ENCODE peak calls at places on chromosomes 3 and 15, in five cellular contexts. T is stomach; F is activated B cell treated with CpG ODN at 0.5 μM for 24 hours; M is nephron progenitor cell; B is activated CD8-positive, alpha-beta T cell treated with anti-CD3 and anti-CD28 coated beads for 36 hours. S is an unnamed sample.
A peak's percentile ranks its signal among the peaks of the same experiment; 100 is the strongest.

GRCh38 chr3:193772389-193772788 is 179.4 kb downstream of the OPA1 start:
- DNase-seq in T (no peak), F (no peak), M (no peak), B (no peak), S (no peak)

GRCh38 chr15:99706557-99707303 is 26.5 kb downstream of the LYSMD4 start:
- DNase-seq in T (no peak), F (no peak), M (no peak), B (peak; percentile 54), S (no peak)

GRCh38 chr15:67080118-67080899 is 14.9 kb downstream of the SMAD3 start:
- DNase-seq in T (peak; percentile 63), F (no peak), M (no peak), B (no peak), S (no peak)

GRCh38 chr3:47250309-47251060 is 32.1 kb downstream of the KIF9 start:
- DNase-seq in T (peak; percentile 49), F (no peak), M (peak; percentile 11), B (peak; percentile 10), S (peak; percentile 53)

GRCh38 chr3:4834403-4834866 is 144.8 kb upstream of the BHLHE40 start:
- DNase-seq in T (peak; percentile 45), F (no peak), M (no peak), B (peak; percentile 95), S (peak; percentile 61)

GRCh38 chr15:55784284-55784683 is 41.3 kb upstream of the PRTG start:
- DNase-seq in T (no peak), F (no peak), M (peak; percentile 15), B (no peak), S (no peak)

GRCh38 chr15:77836116-77836798 is 203.5 kb upstream of the LINGO1 start:
- DNase-seq in T (no peak), F (no peak), M (peak; percentile 34), B (no peak), S (peak; percentile 77)

GRCh38 chr15:51132384-51133139 is 37.9 kb upstream of the TNFAIP8L3 start:
- DNase-seq in T (no peak), F (no peak), M (peak; percentile 51), B (peak; percentile 32), S (no peak)

GRCh38 chr3:120102674-120103073 is 8.4 kb upstream of the GSK3B start:
- DNase-seq in T (peak; percentile 63), F (no peak), M (no peak), B (no peak), S (no peak)

GRCh38 chr3:41681479-41681878 is 280.4 kb downstream of the ULK4 start:
- DNase-seq in T (no peak), F (no peak), M (no peak), B (no peak), S (no peak)

GRCh38 chr15:66580643-66581042 is 14.8 kb upstream of the LCTL start:
- DNase-seq in T (no peak), F (no peak), M (no peak), B (no peak), S (no peak)

GRCh38 chr3:126049289-126050049 is 34.5 kb downstream of the SLC41A3 start:
- DNase-seq in T (no peak), F (no peak), M (no peak), B (no peak), S (no peak)

GRCh38 chr3:124780767-124781485 is 50.7 kb downstream of the UMPS start:
- DNase-seq in T (no peak), F (no peak), M (peak; percentile 35), B (no peak), S (no peak)

GRCh38 chr3:139281512-139282196 is 62.2 kb upstream of the MRPS22 start:
- DNase-seq in T (no peak), F (no peak), M (no peak), B (no peak), S (no peak)
- TF ChIP-seq CTCF in T (no peak), F (no peak), M (no peak), B (no peak), S (no peak)

DNA sequence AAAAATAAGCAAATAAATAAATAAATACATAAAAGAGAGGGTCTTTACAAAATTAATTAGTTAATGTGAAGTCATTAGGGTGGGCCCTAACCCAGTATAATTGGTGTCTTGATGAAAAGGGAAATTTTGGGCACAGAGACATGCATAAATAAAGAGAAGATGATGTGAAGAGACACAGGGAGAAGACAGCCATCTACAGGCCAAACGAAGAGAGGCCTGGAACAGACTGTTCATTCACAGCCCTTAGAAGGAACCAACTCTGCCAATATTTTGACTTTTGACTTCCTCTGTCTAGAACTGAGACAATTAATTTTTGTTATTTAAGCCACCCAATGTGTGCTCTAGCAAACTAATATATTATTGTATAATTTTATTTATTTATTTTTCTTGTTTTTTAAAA is 29.6 kb upstream of the SELENOK start:
- DNase-seq in T (no peak), F (no peak), M (no peak), B (peak; percentile 5), S (peak; percentile 24)
- TF ChIP-seq CTCF in T (no peak), F (no peak), M (no peak), B (peak; percentile 12), S (peak; percentile 33)

GRCh38 chr3:50466177-50466576 is 37.3 kb downstream of the CACNA2D2 start:
- DNase-seq in T (no peak), F (no peak), M (no peak), B (peak; percentile 23), S (no peak)
- TF ChIP-seq CTCF in T (no peak), F (no peak), M (no peak), B (no peak), S (no peak)

DNA sequence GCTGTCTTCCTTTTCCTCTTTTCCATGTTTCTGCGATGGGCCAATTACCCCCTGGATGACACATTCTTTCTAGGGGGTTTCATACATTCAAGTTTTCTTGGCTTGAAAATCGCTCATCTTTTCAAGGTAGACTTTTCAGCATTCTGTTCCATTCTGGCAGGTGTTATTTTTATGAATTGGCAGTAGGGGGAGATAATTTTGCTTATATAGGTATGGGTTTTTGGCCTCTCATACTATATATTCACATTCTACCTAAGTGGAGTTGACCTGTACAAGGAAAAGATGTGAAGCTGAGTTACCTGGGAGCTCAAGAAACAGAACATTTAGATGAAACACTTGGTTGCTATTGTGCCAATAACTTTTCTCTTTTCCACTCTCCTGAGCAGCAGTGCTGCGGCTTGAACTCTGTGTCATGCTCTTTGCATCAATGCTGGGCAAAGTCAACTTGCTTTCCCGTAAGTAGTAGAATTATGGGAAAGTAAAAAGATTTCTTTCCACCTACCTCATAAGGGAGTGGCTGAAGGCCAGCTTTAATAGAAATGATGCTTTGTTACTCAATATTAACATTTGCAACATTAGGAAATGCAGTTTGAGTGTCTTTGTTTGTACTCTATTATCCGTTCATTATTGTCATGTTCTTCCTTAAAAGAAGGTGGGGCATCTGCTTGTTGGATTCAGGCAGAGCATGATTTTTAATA is 27.9 kb upstream of the MFSD1 start:
- DNase-seq in T (no peak), F (no peak), M (no peak), B (no peak), S (no peak)
- TF ChIP-seq CTCF in T (no peak), F (no peak), M (no peak), B (peak; percentile 16), S (no peak)

GRCh38 chr3:131750256-131750655 is 247.5 kb upstream of the MRPL3 start:
- DNase-seq in T (no peak), F (no peak), M (no peak), B (no peak), S (no peak)
- TF ChIP-seq CTCF in T (no peak), F (no peak), M (no peak), B (no peak), S (no peak)

DNA sequence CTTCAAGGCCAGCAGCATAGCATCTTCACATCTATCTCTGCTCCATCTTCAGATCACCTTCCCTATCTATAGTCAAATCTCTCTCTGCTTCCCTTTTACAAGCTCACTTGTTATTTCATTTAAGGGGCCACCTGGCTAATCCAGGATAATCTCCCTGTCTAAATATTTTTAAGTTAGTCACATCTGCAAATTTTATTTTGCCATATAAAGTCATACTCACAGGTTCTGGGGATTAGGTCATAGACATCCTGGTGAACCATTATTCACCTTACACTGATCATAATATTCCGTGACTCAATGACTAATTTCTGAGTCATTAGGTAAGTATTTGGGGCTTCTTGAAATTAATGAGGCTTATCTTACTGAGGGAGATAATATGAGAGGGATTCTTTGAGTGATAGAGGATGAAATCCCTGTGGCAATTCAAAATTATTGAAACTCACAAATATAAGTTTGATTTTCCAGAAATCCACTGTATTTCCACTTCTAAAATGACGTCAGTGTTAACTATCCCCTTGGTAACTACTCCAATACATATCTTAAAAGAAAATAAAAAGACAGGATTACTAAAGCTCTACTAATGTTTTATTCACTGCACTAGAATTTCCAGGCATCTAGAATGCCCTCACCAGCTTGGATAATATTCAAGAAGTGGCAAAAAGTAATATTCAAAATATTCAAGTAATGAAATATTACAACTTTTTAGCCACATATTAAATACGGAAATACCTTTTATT is 93.7 kb upstream of the RBMS3 start:
- DNase-seq in T (no peak), F (no peak), M (no peak), B (no peak), S (no peak)
- TF ChIP-seq CTCF in T (no peak), F (no peak), M (no peak), B (no peak), S (no peak)

S was measured in GM10248.